ENCODE peak calls at places on chromosomes 4 and X, in five cellular contexts. One of them, this sample, is unnamed. For H3K9me3 and H3K4me1, the result is how much of the 10 kb centered on the place peaks cover.

GRCh38 chr4:69060651-69061308 is 35.5 kb upstream of the UGT2B7 start:
- DNase-seq in CD4-positive, CD25-positive, alpha-beta regulatory T cell: no peak
- DNase-seq in CD8-positive, alpha-beta T cell: no peak
- DNase-seq in DND-41: no peak
- DNase-seq in OCI-LY7: peak
- DNase-seq in this sample: peak

GRCh38 chrX:85114171-85114570 is 110.5 kb downstream of the APOOL start:
- DNase-seq in OCI-LY7: no peak
- DNase-seq in CD4-positive, CD25-positive, alpha-beta regulatory T cell: no peak
- DNase-seq in DND-41: no peak
- DNase-seq in CD8-positive, alpha-beta T cell: no peak
- DNase-seq in this sample: no peak

GRCh38 chr4:54783402-54784110 is 125.8 kb downstream of the KIT start:
- DNase-seq in CD8-positive, alpha-beta T cell: no peak
- DNase-seq in DND-41: no peak
- DNase-seq in OCI-LY7: no peak
- DNase-seq in CD4-positive, CD25-positive, alpha-beta regulatory T cell: no peak
- DNase-seq in this sample: peak

GRCh38 chr4:8128096-8128856 is 30.3 kb downstream of the ABLIM2 start:
- DNase-seq in CD4-positive, CD25-positive, alpha-beta regulatory T cell: no peak
- DNase-seq in DND-41: no peak
- DNase-seq in OCI-LY7: no peak
- DNase-seq in CD8-positive, alpha-beta T cell: no peak
- DNase-seq in this sample: no peak

GRCh38 chr4:3711183-3712111 is 54.7 kb upstream of the ADRA2C start:
- DNase-seq in DND-41: no peak
- DNase-seq in CD4-positive, CD25-positive, alpha-beta regulatory T cell: no peak
- DNase-seq in OCI-LY7: no peak
- DNase-seq in CD8-positive, alpha-beta T cell: no peak
- DNase-seq in this sample: no peak

GRCh38 chrX:103157511-103158316 is 57.2 kb upstream of the BEX4 start:
- DNase-seq in CD8-positive, alpha-beta T cell: no peak
- DNase-seq in DND-41: peak
- DNase-seq in CD4-positive, CD25-positive, alpha-beta regulatory T cell: no peak
- DNase-seq in OCI-LY7: peak
- DNase-seq in this sample: peak

GRCh38 chr4:169098054-169098896 is 88.2 kb upstream of the CBR4 start:
- DNase-seq in CD8-positive, alpha-beta T cell: no peak
- DNase-seq in DND-41: no peak
- DNase-seq in OCI-LY7: no peak
- DNase-seq in CD4-positive, CD25-positive, alpha-beta regulatory T cell: no peak
- DNase-seq in this sample: no peak

GRCh38 chrX:129522184-129523059 is 868 bp downstream of the SMARCA1 start:
- DNase-seq in DND-41: no peak
- DNase-seq in OCI-LY7: no peak
- DNase-seq in CD8-positive, alpha-beta T cell: no peak
- DNase-seq in CD4-positive, CD25-positive, alpha-beta regulatory T cell: no peak
- DNase-seq in this sample: peak

GRCh38 chr4:47703964-47704363 is 133.9 kb downstream of the CORIN start:
- DNase-seq in OCI-LY7: no peak
- DNase-seq in CD8-positive, alpha-beta T cell: no peak
- DNase-seq in CD4-positive, CD25-positive, alpha-beta regulatory T cell: no peak
- DNase-seq in DND-41: no peak
- DNase-seq in this sample: no peak

GRCh38 chrX:109472939-109473713 is 8.8 kb downstream of the GUCY2F start:
- DNase-seq in OCI-LY7: peak
- DNase-seq in CD8-positive, alpha-beta T cell: no peak
- DNase-seq in DND-41: peak
- DNase-seq in CD4-positive, CD25-positive, alpha-beta regulatory T cell: no peak
- DNase-seq in this sample: peak

GRCh38 chrX:54076903-54077302 is 32.6 kb upstream of the PHF8 start:
- DNase-seq in CD4-positive, CD25-positive, alpha-beta regulatory T cell: no peak
- DNase-seq in OCI-LY7: no peak
- DNase-seq in DND-41: no peak
- DNase-seq in CD8-positive, alpha-beta T cell: no peak
- DNase-seq in this sample: no peak

GRCh38 chr4:172726001-172726423 is 442.6 kb upstream of the GALNT7 start:
- DNase-seq in CD4-positive, CD25-positive, alpha-beta regulatory T cell: no peak
- DNase-seq in DND-41: no peak
- DNase-seq in OCI-LY7: no peak
- DNase-seq in CD8-positive, alpha-beta T cell: no peak
- DNase-seq in this sample: no peak

GRCh38 chrX:13717697-13718483 is 16.5 kb downstream of the TRAPPC2 start:
- DNase-seq in CD4-positive, CD25-positive, alpha-beta regulatory T cell: no peak
- DNase-seq in CD8-positive, alpha-beta T cell: no peak
- DNase-seq in DND-41: no peak
- DNase-seq in OCI-LY7: no peak
- DNase-seq in this sample: no peak

GRCh38 chr4:97475621-97476020 is 667.7 kb downstream of the STPG2 start:
- DNase-seq in CD8-positive, alpha-beta T cell: no peak
- DNase-seq in CD4-positive, CD25-positive, alpha-beta regulatory T cell: no peak
- DNase-seq in DND-41: no peak
- DNase-seq in OCI-LY7: no peak
- DNase-seq in this sample: no peak

GRCh38 chr4:18022572-18023039 is 1.1 kb upstream of the LCORL start:
- DNase-seq in CD8-positive, alpha-beta T cell: no peak
- DNase-seq in DND-41: no peak
- DNase-seq in CD4-positive, CD25-positive, alpha-beta regulatory T cell: peak
- DNase-seq in OCI-LY7: no peak
- DNase-seq in this sample: no peak

GRCh38 chrX:46072776-46073175 is 472.4 kb downstream of the ZNF674 start:
- DNase-seq in OCI-LY7: no peak
- DNase-seq in DND-41: no peak
- DNase-seq in CD8-positive, alpha-beta T cell: no peak
- DNase-seq in CD4-positive, CD25-positive, alpha-beta regulatory T cell: no peak
- DNase-seq in this sample: no peak

GRCh38 chrX:97844943-97845342 is 961.2 kb downstream of the RPA4 start:
- DNase-seq in CD4-positive, CD25-positive, alpha-beta regulatory T cell: no peak
- DNase-seq in CD8-positive, alpha-beta T cell: no peak
- DNase-seq in OCI-LY7: no peak
- DNase-seq in DND-41: no peak
- DNase-seq in this sample: no peak

GRCh38 chrX:75522565-75523411 is at the start of gene ZDHHC15:
- DNase-seq in OCI-LY7: no peak
- DNase-seq in DND-41: peak
- DNase-seq in CD4-positive, CD25-positive, alpha-beta regulatory T cell: peak
- DNase-seq in CD8-positive, alpha-beta T cell: no peak
- DNase-seq in this sample: peak

GRCh38 chrX:129698150-129698549 is 40.6 kb upstream of the XPNPEP2 start:
- DNase-seq in OCI-LY7: no peak
- DNase-seq in CD4-positive, CD25-positive, alpha-beta regulatory T cell: no peak
- DNase-seq in DND-41: no peak
- DNase-seq in CD8-positive, alpha-beta T cell: no peak
- DNase-seq in this sample: no peak

GRCh38 chrX:39850209-39850608 is 247.5 kb downstream of the BCOR start:
- DNase-seq in CD4-positive, CD25-positive, alpha-beta regulatory T cell: no peak
- DNase-seq in DND-41: no peak
- DNase-seq in CD8-positive, alpha-beta T cell: no peak
- DNase-seq in OCI-LY7: no peak
- DNase-seq in this sample: no peak

GRCh38 chrX:76183289-76184057 is 10.6 kb downstream of the PBDC1 start:
- DNase-seq in DND-41: no peak
- DNase-seq in CD8-positive, alpha-beta T cell: no peak
- DNase-seq in OCI-LY7: no peak
- DNase-seq in CD4-positive, CD25-positive, alpha-beta regulatory T cell: no peak
- DNase-seq in this sample: no peak

DNA sequence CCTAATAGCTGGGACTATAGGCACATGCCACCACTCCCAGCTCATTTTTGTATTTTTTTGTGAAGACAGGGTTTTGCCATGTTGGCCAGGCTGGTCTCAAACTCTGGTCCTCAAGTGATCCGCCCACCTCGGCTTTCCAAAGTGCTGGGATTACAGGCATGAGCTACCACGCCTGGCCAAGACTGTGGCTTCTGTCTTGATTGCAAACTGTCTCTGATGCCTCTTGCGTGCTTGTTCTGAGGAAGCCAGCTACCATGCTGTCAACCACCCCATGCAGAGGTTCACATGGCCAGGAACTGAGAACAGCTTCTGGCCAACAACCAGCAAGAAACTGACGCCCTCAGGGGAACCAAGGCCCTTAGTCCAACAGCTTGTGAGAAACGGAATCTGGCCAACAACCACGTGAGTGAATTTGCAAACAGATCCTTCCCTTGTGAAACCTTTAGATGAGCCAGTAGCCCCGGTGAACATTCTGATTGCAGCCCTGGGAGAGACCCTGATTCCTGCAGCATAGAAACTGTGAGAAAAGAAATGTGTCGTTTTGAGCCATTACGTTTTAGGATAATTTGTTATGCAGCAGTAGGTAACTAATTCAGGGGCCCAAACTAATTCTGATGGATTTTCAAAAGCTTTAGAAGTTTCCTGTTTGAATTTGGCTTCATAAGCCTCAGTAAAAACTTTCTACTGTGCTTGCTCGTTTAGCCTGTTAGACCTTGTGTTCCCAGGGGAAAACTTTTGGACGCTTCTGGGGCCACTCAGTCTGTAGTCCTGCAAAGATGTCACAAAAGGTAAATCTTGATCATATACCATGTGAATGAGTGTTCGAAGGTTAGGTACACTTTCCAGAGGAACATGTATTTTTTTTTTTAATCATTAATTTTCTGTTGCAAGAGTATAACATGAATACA is 71.0 kb downstream of the SUPT20HL2 start:
- DNase-seq in CD4-positive, CD25-positive, alpha-beta regulatory T cell: no peak
- DNase-seq in OCI-LY7: peak
- DNase-seq in DND-41: no peak
- DNase-seq in CD8-positive, alpha-beta T cell: no peak
- DNase-seq in this sample: peak
- H3K9me3 ChIP-seq in CD4-positive, CD25-positive, alpha-beta regulatory T cell: under half
- H3K9me3 ChIP-seq in OCI-LY7: under half
- H3K9me3 ChIP-seq in DND-41: under half
- H3K9me3 ChIP-seq in CD8-positive, alpha-beta T cell: under half
- H3K9me3 ChIP-seq in this sample: under half

DNA sequence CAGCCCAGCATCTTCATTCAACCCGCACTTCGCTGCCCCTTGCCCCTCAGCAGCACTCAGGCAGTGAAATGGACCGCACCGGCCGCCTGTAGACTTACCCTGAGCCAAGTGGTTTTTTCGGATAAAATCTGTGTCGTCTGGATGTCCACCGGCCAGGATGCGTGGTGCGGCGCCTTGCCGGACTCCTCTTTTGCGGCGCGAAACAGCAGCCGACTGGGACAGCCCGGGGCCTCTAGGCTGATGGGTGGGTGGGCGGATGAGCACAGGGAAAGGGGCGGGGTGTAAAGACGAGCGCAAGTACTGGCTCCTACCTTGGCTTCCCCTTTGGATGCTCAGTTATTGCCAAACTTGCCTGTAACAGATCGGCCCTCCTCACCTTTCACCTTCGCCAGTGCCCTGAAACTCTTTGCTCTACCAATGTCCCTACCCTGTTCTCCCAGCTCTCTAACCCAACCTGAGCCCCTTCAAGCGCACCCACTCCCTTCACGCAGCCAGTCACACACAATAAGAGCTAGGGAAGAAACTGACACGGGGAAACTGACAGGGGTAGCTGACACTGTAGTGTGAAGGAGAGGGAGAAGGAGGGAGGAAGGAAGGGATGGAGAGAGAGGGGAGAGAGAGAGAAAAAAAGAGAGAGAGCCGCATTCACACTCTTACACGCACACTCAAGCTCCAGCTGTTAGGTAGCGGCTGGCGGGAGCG is 644 bp downstream of the TRPC5 start:
- DNase-seq in CD4-positive, CD25-positive, alpha-beta regulatory T cell: no peak
- DNase-seq in DND-41: no peak
- DNase-seq in OCI-LY7: no peak
- DNase-seq in CD8-positive, alpha-beta T cell: no peak
- DNase-seq in this sample: no peak
- H3K4me3 ChIP-seq in CD4-positive, CD25-positive, alpha-beta regulatory T cell: no peak
- H3K4me3 ChIP-seq in DND-41: no peak
- H3K4me3 ChIP-seq in OCI-LY7: no peak
- H3K4me3 ChIP-seq in CD8-positive, alpha-beta T cell: no peak
- H3K4me3 ChIP-seq in this sample: no peak

GRCh38 chrX:4118666-4119530 is 405.4 kb upstream of the PRKX start:
- DNase-seq in CD8-positive, alpha-beta T cell: no peak
- DNase-seq in OCI-LY7: no peak
- DNase-seq in CD4-positive, CD25-positive, alpha-beta regulatory T cell: no peak
- DNase-seq in DND-41: no peak
- DNase-seq in this sample: no peak
- H3K4me1 ChIP-seq in CD8-positive, alpha-beta T cell: under half
- H3K4me1 ChIP-seq in OCI-LY7: under half
- H3K4me1 ChIP-seq in CD4-positive, CD25-positive, alpha-beta regulatory T cell: under half
- H3K4me1 ChIP-seq in DND-41: under half
- H3K4me1 ChIP-seq in this sample: under half

GRCh38 chr4:41747230-41748055 is 1.1 kb downstream of the PHOX2B start:
- DNase-seq in DND-41: no peak
- DNase-seq in CD8-positive, alpha-beta T cell: no peak
- DNase-seq in CD4-positive, CD25-positive, alpha-beta regulatory T cell: no peak
- DNase-seq in OCI-LY7: no peak
- DNase-seq in this sample: no peak
- H3K9me3 ChIP-seq in DND-41: under half
- H3K9me3 ChIP-seq in CD8-positive, alpha-beta T cell: under half
- H3K9me3 ChIP-seq in CD4-positive, CD25-positive, alpha-beta regulatory T cell: under half
- H3K9me3 ChIP-seq in OCI-LY7: under half
- H3K9me3 ChIP-seq in this sample: under half

GRCh38 chr4:109721033-109721432 is 8.8 kb downstream of the PLA2G12A start:
- DNase-seq in CD4-positive, CD25-positive, alpha-beta regulatory T cell: no peak
- DNase-seq in OCI-LY7: no peak
- DNase-seq in CD8-positive, alpha-beta T cell: no peak
- DNase-seq in DND-41: no peak
- DNase-seq in this sample: no peak
- H3K4me3 ChIP-seq in CD4-positive, CD25-positive, alpha-beta regulatory T cell: no peak
- H3K4me3 ChIP-seq in OCI-LY7: no peak
- H3K4me3 ChIP-seq in CD8-positive, alpha-beta T cell: no peak
- H3K4me3 ChIP-seq in DND-41: no peak
- H3K4me3 ChIP-seq in this sample: no peak

DNA sequence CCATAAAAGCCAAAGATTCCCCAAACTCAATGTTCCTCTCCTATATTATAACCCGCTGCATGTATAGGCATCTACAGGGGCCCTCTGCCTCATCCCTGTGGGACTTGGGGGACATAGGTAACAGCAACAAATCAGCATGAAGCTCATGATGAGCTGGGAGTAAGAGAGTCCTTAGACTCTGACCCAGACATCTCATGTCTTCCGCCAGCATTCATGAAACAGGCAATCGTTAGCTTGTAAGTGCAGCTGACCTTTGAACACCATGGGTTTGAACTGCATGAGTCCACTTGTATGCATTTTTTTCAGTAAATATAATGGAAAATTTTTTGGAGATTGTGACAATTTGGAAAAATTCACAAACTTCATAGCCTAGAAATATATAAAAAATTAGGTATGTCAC is 10.4 kb upstream of the SCOC start:
- DNase-seq in DND-41: no peak
- DNase-seq in CD8-positive, alpha-beta T cell: no peak
- DNase-seq in OCI-LY7: no peak
- DNase-seq in CD4-positive, CD25-positive, alpha-beta regulatory T cell: no peak
- DNase-seq in this sample: no peak
- H3K4me1 ChIP-seq in DND-41: under half
- H3K4me1 ChIP-seq in CD8-positive, alpha-beta T cell: under half
- H3K4me1 ChIP-seq in OCI-LY7: under half
- H3K4me1 ChIP-seq in CD4-positive, CD25-positive, alpha-beta regulatory T cell: under half
- H3K4me1 ChIP-seq in this sample: under half

GRCh38 chrX:155967653-155968052 is 29.8 kb upstream of the IL9R start:
- DNase-seq in OCI-LY7: no peak
- DNase-seq in DND-41: no peak
- DNase-seq in CD8-positive, alpha-beta T cell: no peak
- DNase-seq in CD4-positive, CD25-positive, alpha-beta regulatory T cell: no peak
- DNase-seq in this sample: no peak
- H3K9me3 ChIP-seq in OCI-LY7: under half
- H3K9me3 ChIP-seq in DND-41: under half
- H3K9me3 ChIP-seq in CD8-positive, alpha-beta T cell: under half
- H3K9me3 ChIP-seq in CD4-positive, CD25-positive, alpha-beta regulatory T cell: under half
- H3K9me3 ChIP-seq in this sample: under half